ENCODE peak calls at places on chromosomes 5 and 9, in five cellular contexts. Y is IMR-90, X is mesenchymal stem cell, H is H1, I is neuronal stem cell. N is an unnamed sample.

GRCh38 chr5:79628811-79629210 is 16.6 kb downstream of the TENT2 start:
- DNase-seq in Y (no peak), X (no peak), H (no peak), I (no peak), N (no peak)

GRCh38 chr5:55599148-55600050 is 64.6 kb upstream of the PLPP1 start:
- DNase-seq in H (no peak), X (no peak), I (no peak), Y (no peak), N (no peak)

GRCh38 chr5:82641362-82641988 is 363.3 kb upstream of the RPS23 start:
- DNase-seq in X (peak), Y (peak), I (peak), H (no peak), N (no peak)

GRCh38 chr5:10562202-10563131 is 1.4 kb upstream of the ANKRD33B start:
- DNase-seq in X (peak), H (no peak), Y (peak), I (no peak), N (no peak)

GRCh38 chr5:139648205-139649081 is at the start of gene CXXC5:
- DNase-seq in Y (peak), I (peak), X (peak), H (no peak), N (peak)

GRCh38 chr5:7271728-7272127 is 124.2 kb upstream of the ADCY2 start:
- DNase-seq in Y (no peak), X (no peak), H (no peak), I (no peak), N (no peak)

GRCh38 chr9:82281066-82281465 is 292.5 kb downstream of the SPATA31D1 start:
- DNase-seq in H (no peak), X (no peak), I (no peak), Y (no peak), N (no peak)

GRCh38 chr9:15570769-15571168 is 17.9 kb downstream of the CCDC171 start:
- DNase-seq in H (no peak), X (no peak), I (no peak), Y (no peak), N (no peak)

GRCh38 chr5:85096426-85096825 is 711.7 kb upstream of the EDIL3 start:
- DNase-seq in X (no peak), H (no peak), I (no peak), Y (no peak), N (no peak)

GRCh38 chr9:32551491-32552049 is 557 bp upstream of the SMIM27 start:
- DNase-seq in I (peak), H (no peak), Y (peak), X (peak), N (peak)

GRCh38 chr5:5288236-5288635 is 134.2 kb upstream of the ICE1 start:
- DNase-seq in H (no peak), I (no peak), Y (peak), X (no peak), N (no peak)

GRCh38 chr9:113927277-113927676 is 51.2 kb downstream of the ZNF618 start:
- DNase-seq in H (no peak), Y (no peak), X (no peak), I (no peak), N (no peak)

GRCh38 chr5:56465757-56466127 is 232.6 kb upstream of the ANKRD55 start:
- DNase-seq in H (no peak), Y (peak), I (no peak), X (peak), N (no peak)

GRCh38 chr5:36870399-36871040 is 6.0 kb upstream of the NIPBL start:
- DNase-seq in I (no peak), Y (peak), X (peak), H (no peak), N (no peak)

GRCh38 chr5:154190652-154191304 is at the start of gene GALNT10:
- DNase-seq in X (peak), H (no peak), I (peak), Y (peak), N (peak)

GRCh38 chr9:74742176-74742575 is 145.5 kb downstream of the TRPM6 start:
- DNase-seq in X (no peak), Y (no peak), H (no peak), I (no peak), N (no peak)

GRCh38 chr5:78509145-78509865 is 139.3 kb downstream of the LHFPL2 start:
- DNase-seq in Y (no peak), H (no peak), X (no peak), I (no peak), N (no peak)

GRCh38 chr5:103569313-103570060 is 6.9 kb upstream of the NUDT12 start:
- DNase-seq in H (no peak), Y (peak), I (no peak), X (no peak), N (no peak)

GRCh38 chr5:141941307-141941706 is 16.7 kb downstream of the PCDH12 start:
- DNase-seq in H (no peak), X (peak), I (no peak), Y (no peak), N (no peak)

GRCh38 chr9:115154969-115155534 is 37.1 kb upstream of the TNC start:
- DNase-seq in X (no peak), Y (no peak), H (no peak), I (no peak), N (no peak)

GRCh38 chr5:32836176-32836575 is 125.1 kb downstream of the NPR3 start:
- DNase-seq in H (no peak), Y (peak), X (no peak), I (no peak), N (no peak)

GRCh38 chr9:69028754-69029153 is 6.8 kb upstream of the FXN start:
- DNase-seq in I (no peak), X (no peak), Y (no peak), H (no peak), N (no peak)

GRCh38 chr5:55993628-55994501 is 898 bp downstream of the IL6ST start:
- DNase-seq in H (no peak), I (no peak), X (peak), Y (no peak), N (no peak)

GRCh38 chr9:97737429-97737828 is 40.3 kb upstream of the XPA start:
- DNase-seq in Y (no peak), I (no peak), X (no peak), H (no peak), N (peak)

GRCh38 chr9:90044710-90045151 is 439.9 kb downstream of the GADD45G start:
- DNase-seq in Y (no peak), X (peak), H (no peak), I (no peak), N (no peak)

GRCh38 chr9:136763649-136764035 is 676 bp downstream of the LCN15 start:
- DNase-seq in X (no peak), H (no peak), Y (no peak), I (no peak), N (peak)

GRCh38 chr9:137032893-137033292 is 1.0 kb upstream of the FUT7 start:
- DNase-seq in H (no peak), Y (no peak), I (no peak), X (no peak), N (no peak)

GRCh38 chr5:138408023-138408422 is 30.8 kb upstream of the REEP2 start:
- DNase-seq in H (no peak), I (no peak), X (peak), Y (no peak), N (no peak)

GRCh38 chr9:86424246-86424891 is 70.2 kb upstream of the TUT7 start:
- DNase-seq in H (no peak), X (no peak), Y (peak), I (no peak), N (no peak)

GRCh38 chr5:146562461-146562860 is 46.5 kb upstream of the GPR151 start:
- DNase-seq in H (no peak), Y (no peak), X (no peak), I (no peak), N (no peak)

GRCh38 chr5:146564036-146564762 is 48.2 kb upstream of the GPR151 start:
- DNase-seq in I (no peak), X (no peak), Y (no peak), H (no peak), N (no peak)

GRCh38 chr5:146565764-146566163 is 49.8 kb upstream of the GPR151 start:
- DNase-seq in X (peak), Y (peak), I (peak), H (no peak), N (peak)

GRCh38 chr5:146561711-146562110 is 45.7 kb upstream of the GPR151 start:
- DNase-seq in I (no peak), H (no peak), Y (no peak), X (no peak), N (no peak)

GRCh38 chr5:146560205-146560812 is 44.3 kb upstream of the GPR151 start:
- DNase-seq in X (peak), H (no peak), Y (peak), I (no peak), N (no peak)
- H2BK120ac ChIP-seq in X (no peak), H (no peak), Y (no peak), I (no peak), N (no peak)

GRCh38 chr5:152066760-152067159 is 142.1 kb upstream of the GLRA1 start:
- DNase-seq in Y (no peak), H (no peak), X (no peak), I (no peak), N (no peak)
- H2BK15ac ChIP-seq in Y (no peak), H (no peak), X (no peak), I (no peak), N (no peak)

DNA sequence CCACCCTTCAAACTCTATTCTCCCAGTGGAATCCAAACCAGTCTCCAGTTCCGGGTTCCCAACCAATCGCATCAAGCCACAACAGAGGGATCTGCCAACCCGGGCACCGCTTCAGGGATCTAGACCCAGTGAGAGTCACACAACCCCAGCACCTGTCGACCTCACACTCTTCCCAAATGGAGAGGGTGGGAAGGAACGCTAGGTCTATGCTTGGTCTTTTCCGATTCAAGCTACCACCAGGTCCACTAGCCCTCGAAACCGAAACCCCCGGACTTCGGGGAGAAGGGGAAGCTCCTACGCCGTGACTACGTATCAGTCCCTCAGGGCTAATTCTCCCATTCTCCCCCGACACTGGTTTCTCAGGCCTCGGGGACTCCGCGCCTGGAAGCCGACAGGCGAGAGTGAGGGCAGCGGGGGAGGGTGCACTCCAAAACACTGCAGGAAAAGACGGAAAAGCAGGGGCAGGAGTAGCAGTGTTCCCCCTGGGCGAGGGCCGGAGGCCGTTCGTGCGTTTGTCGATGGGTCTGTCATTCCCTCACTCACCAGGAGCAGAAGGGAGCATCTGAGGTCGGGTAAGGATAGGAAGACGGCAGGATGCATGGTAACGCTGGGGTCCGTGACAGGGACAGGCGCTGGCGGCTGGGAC is 436 bp downstream of the ERP44 start:
- DNase-seq in Y (peak), X (peak), H (no peak), I (peak), N (peak)
- H3K14ac ChIP-seq in Y (peak), X (peak), H (no peak), I (no peak), N (no peak)

DNA sequence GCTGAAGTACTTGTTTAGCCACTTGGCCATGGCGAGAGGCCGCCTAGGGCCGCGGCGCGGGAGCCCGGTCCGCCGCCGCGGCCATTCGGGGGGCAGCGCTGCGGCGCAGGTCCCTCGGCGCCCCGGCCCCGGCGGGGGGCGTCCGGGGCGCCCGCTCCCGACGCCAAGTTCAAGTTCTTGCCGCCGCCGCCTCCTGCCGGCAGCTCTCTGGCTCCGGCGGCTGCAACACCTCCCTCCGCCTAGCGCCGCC is 486 bp downstream of the SHB start:
- DNase-seq in Y (peak), H (no peak), I (no peak), X (peak), N (no peak)
- H2BK120ac ChIP-seq in Y (no peak), H (no peak), I (no peak), X (peak), N (no peak)

GRCh38 chr5:174535691-174536090 is 188.7 kb upstream of the MSX2 start:
- DNase-seq in H (no peak), Y (peak), I (peak), X (peak), N (no peak)
- H2BK15ac ChIP-seq in H (no peak), Y (peak), I (no peak), X (no peak), N (no peak)

DNA sequence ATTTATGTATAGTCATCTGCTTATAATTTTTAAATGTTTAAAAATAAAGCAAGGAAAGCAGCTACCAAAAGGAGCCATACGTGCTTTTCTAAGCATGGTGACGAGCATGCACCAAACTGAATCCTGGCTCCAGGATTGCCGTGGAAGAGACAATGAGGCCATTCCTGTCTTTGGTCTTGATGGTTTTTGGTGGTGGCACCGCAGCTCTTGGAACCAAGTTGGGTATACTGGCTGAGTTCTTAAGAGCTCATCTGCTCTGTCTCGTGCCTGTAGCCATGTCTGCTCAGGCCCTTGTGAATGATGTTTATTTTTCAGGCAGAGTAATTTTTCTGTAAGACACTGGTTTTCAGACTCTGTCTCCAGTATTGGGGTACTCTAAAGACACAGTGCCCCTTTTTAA is 246.1 kb downstream of the FANCC start:
- DNase-seq in X (no peak), Y (no peak), I (no peak), H (no peak), N (no peak)
- H3K14ac ChIP-seq in X (no peak), Y (no peak), I (no peak), H (no peak), N (no peak)

N was measured in H9.